ENCODE peak calls at places on chromosomes 3 and 15, in seven cellular contexts. One of them, this sample, is unnamed.
A peak's percentile ranks its signal among the peaks of the same experiment; 100 is the strongest.

GRCh38 chr3:31125413-31126020 is 231.1 kb upstream of the GADL1 start:
- DNase-seq in neuronal stem cell: peak; percentile 2
- DNase-seq in H9: no peak
- DNase-seq in trophoblast cell: no peak
- DNase-seq in IMR-90: no peak
- DNase-seq in mesenchymal stem cell: no peak
- DNase-seq in H1: no peak
- DNase-seq in this sample: peak; percentile 87

GRCh38 chr15:68431792-68432401 is at the start of gene ITGA11:
- DNase-seq in IMR-90: peak; percentile 34
- DNase-seq in neuronal stem cell: peak; percentile 52
- DNase-seq in H9: peak; percentile 83
- DNase-seq in mesenchymal stem cell: peak; percentile 78
- DNase-seq in H1: no peak
- DNase-seq in trophoblast cell: peak; percentile 22
- DNase-seq in this sample: peak; percentile 63

GRCh38 chr15:83081256-83082014 is 14.4 kb upstream of the BTBD1 start:
- DNase-seq in H1: no peak
- DNase-seq in IMR-90: no peak
- DNase-seq in trophoblast cell: no peak
- DNase-seq in H9: no peak
- DNase-seq in neuronal stem cell: no peak
- DNase-seq in mesenchymal stem cell: no peak
- DNase-seq in this sample: no peak

GRCh38 chr15:77595231-77595630 is 37.5 kb downstream of the LINGO1 start:
- DNase-seq in mesenchymal stem cell: no peak
- DNase-seq in IMR-90: no peak
- DNase-seq in H1: no peak
- DNase-seq in trophoblast cell: no peak
- DNase-seq in neuronal stem cell: no peak
- DNase-seq in H9: no peak
- DNase-seq in this sample: no peak

GRCh38 chr15:97248376-97248775 is 712.1 kb upstream of the ARRDC4 start:
- DNase-seq in H1: no peak
- DNase-seq in IMR-90: no peak
- DNase-seq in mesenchymal stem cell: no peak
- DNase-seq in neuronal stem cell: no peak
- DNase-seq in H9: no peak
- DNase-seq in trophoblast cell: no peak
- DNase-seq in this sample: peak; percentile 6

GRCh38 chr3:138950006-138950644 is 3.1 kb downstream of the FOXL2NB start:
- DNase-seq in H9: peak; percentile 62
- DNase-seq in H1: no peak
- DNase-seq in neuronal stem cell: no peak
- DNase-seq in trophoblast cell: peak; percentile 50
- DNase-seq in IMR-90: peak; percentile 28
- DNase-seq in mesenchymal stem cell: peak; percentile 36
- DNase-seq in this sample: peak; percentile 67

GRCh38 chr3:78979083-78979482 is 788.7 kb downstream of the ROBO1 start:
- DNase-seq in H9: no peak
- DNase-seq in H1: no peak
- DNase-seq in trophoblast cell: no peak
- DNase-seq in neuronal stem cell: peak; percentile 77
- DNase-seq in IMR-90: no peak
- DNase-seq in mesenchymal stem cell: no peak
- DNase-seq in this sample: peak; percentile 67

GRCh38 chr3:133293397-133294107 is 106.3 kb upstream of the BFSP2 start:
- DNase-seq in trophoblast cell: no peak
- DNase-seq in neuronal stem cell: no peak
- DNase-seq in H1: no peak
- DNase-seq in IMR-90: no peak
- DNase-seq in mesenchymal stem cell: no peak
- DNase-seq in H9: no peak
- DNase-seq in this sample: no peak

GRCh38 chr3:170809021-170809974 is 60.7 kb downstream of the RPL22L1 start:
- DNase-seq in IMR-90: peak; percentile 83
- DNase-seq in H9: peak; percentile 61
- DNase-seq in H1: no peak
- DNase-seq in neuronal stem cell: peak; percentile 32
- DNase-seq in trophoblast cell: peak; percentile 64
- DNase-seq in mesenchymal stem cell: peak; percentile 79
- DNase-seq in this sample: peak; percentile 93

GRCh38 chr15:58086479-58086878 is 21.0 kb upstream of the ALDH1A2 start:
- DNase-seq in trophoblast cell: no peak
- DNase-seq in IMR-90: peak; percentile 15
- DNase-seq in neuronal stem cell: no peak
- DNase-seq in H9: no peak
- DNase-seq in mesenchymal stem cell: no peak
- DNase-seq in H1: no peak
- DNase-seq in this sample: no peak

GRCh38 chr3:46693897-46694235 is 387 bp upstream of the ALS2CL start:
- DNase-seq in trophoblast cell: peak; percentile 41
- DNase-seq in IMR-90: no peak
- DNase-seq in mesenchymal stem cell: no peak
- DNase-seq in H1: no peak
- DNase-seq in neuronal stem cell: no peak
- DNase-seq in H9: no peak
- DNase-seq in this sample: no peak

GRCh38 chr3:183371672-183371968 is 56.8 kb downstream of the MCF2L2 start:
- DNase-seq in mesenchymal stem cell: peak; percentile 26
- DNase-seq in neuronal stem cell: no peak
- DNase-seq in H9: no peak
- DNase-seq in H1: no peak
- DNase-seq in trophoblast cell: no peak
- DNase-seq in IMR-90: no peak
- DNase-seq in this sample: no peak

GRCh38 chr3:184383033-184383740 is 3.3 kb downstream of the CHRD start:
- DNase-seq in mesenchymal stem cell: no peak
- DNase-seq in H9: no peak
- DNase-seq in IMR-90: no peak
- DNase-seq in trophoblast cell: no peak
- DNase-seq in neuronal stem cell: no peak
- DNase-seq in H1: no peak
- DNase-seq in this sample: no peak

GRCh38 chr3:138409171-138409570 is 25.2 kb upstream of the ESYT3 start:
- DNase-seq in neuronal stem cell: no peak
- DNase-seq in H9: peak; percentile 37
- DNase-seq in H1: no peak
- DNase-seq in IMR-90: peak; percentile 6
- DNase-seq in trophoblast cell: no peak
- DNase-seq in mesenchymal stem cell: no peak
- DNase-seq in this sample: no peak

GRCh38 chr3:50150863-50151686 is 4.0 kb upstream of the SEMA3F start:
- DNase-seq in trophoblast cell: no peak
- DNase-seq in IMR-90: no peak
- DNase-seq in mesenchymal stem cell: no peak
- DNase-seq in neuronal stem cell: no peak
- DNase-seq in H9: peak; percentile 79
- DNase-seq in H1: no peak
- DNase-seq in this sample: peak; percentile 82

GRCh38 chr3:97999103-97999502 is 26.9 kb upstream of the RIOX2 start:
- DNase-seq in mesenchymal stem cell: no peak
- DNase-seq in H1: no peak
- DNase-seq in neuronal stem cell: no peak
- DNase-seq in trophoblast cell: no peak
- DNase-seq in H9: no peak
- DNase-seq in IMR-90: no peak
- DNase-seq in this sample: no peak

GRCh38 chr15:79640206-79640605 is 208.1 kb downstream of the MINAR1 start:
- DNase-seq in H9: no peak
- DNase-seq in trophoblast cell: peak; percentile 21
- DNase-seq in mesenchymal stem cell: peak; percentile 63
- DNase-seq in IMR-90: peak; percentile 84
- DNase-seq in H1: no peak
- DNase-seq in neuronal stem cell: no peak
- DNase-seq in this sample: peak; percentile 70

GRCh38 chr15:25053000-25053815 is 98.4 kb downstream of the SNRPN start:
- DNase-seq in H9: peak; percentile 14
- DNase-seq in H1: no peak
- DNase-seq in mesenchymal stem cell: no peak
- DNase-seq in IMR-90: no peak
- DNase-seq in neuronal stem cell: no peak
- DNase-seq in trophoblast cell: no peak
- DNase-seq in this sample: no peak

GRCh38 chr3:17213102-17213501 is 328.3 kb downstream of the PLCL2 start:
- DNase-seq in H1: no peak
- DNase-seq in IMR-90: peak; percentile 65
- DNase-seq in mesenchymal stem cell: peak; percentile 22
- DNase-seq in trophoblast cell: peak; percentile 94
- DNase-seq in neuronal stem cell: no peak
- DNase-seq in H9: no peak
- DNase-seq in this sample: no peak

GRCh38 chr3:185712337-185712736 is 112.5 kb downstream of the IGF2BP2 start:
- DNase-seq in mesenchymal stem cell: no peak
- DNase-seq in neuronal stem cell: no peak
- DNase-seq in H9: no peak
- DNase-seq in IMR-90: peak; percentile 58
- DNase-seq in trophoblast cell: peak; percentile 6
- DNase-seq in H1: no peak
- DNase-seq in this sample: no peak

GRCh38 chr3:155741598-155741997 is 3.3 kb downstream of the PLCH1 start:
- DNase-seq in neuronal stem cell: no peak
- DNase-seq in H1: no peak
- DNase-seq in mesenchymal stem cell: no peak
- DNase-seq in trophoblast cell: peak; percentile 42
- DNase-seq in IMR-90: no peak
- DNase-seq in H9: no peak
- DNase-seq in this sample: no peak

GRCh38 chr3:184015381-184016019 is 2.2 kb downstream of the ABCC5 start:
- DNase-seq in IMR-90: peak; percentile 41
- DNase-seq in H1: no peak
- DNase-seq in trophoblast cell: no peak
- DNase-seq in mesenchymal stem cell: peak; percentile 57
- DNase-seq in H9: no peak
- DNase-seq in neuronal stem cell: no peak
- DNase-seq in this sample: no peak

GRCh38 chr3:147157629-147158028 is 248.7 kb downstream of the ZIC4 start:
- DNase-seq in neuronal stem cell: no peak
- DNase-seq in mesenchymal stem cell: no peak
- DNase-seq in H1: no peak
- DNase-seq in H9: no peak
- DNase-seq in IMR-90: no peak
- DNase-seq in trophoblast cell: no peak
- DNase-seq in this sample: no peak

GRCh38 chr3:126259411-126260391 is 79.3 kb upstream of the ALDH1L1 start:
- DNase-seq in neuronal stem cell: no peak
- DNase-seq in mesenchymal stem cell: no peak
- DNase-seq in trophoblast cell: peak; percentile 24
- DNase-seq in H1: no peak
- DNase-seq in IMR-90: peak; percentile 10
- DNase-seq in H9: peak; percentile 70
- DNase-seq in this sample: peak; percentile 71

GRCh38 chr3:16370872-16371740 is 106.1 kb downstream of the OXNAD1 start:
- DNase-seq in H9: no peak
- DNase-seq in mesenchymal stem cell: no peak
- DNase-seq in IMR-90: peak; percentile 90
- DNase-seq in neuronal stem cell: no peak
- DNase-seq in trophoblast cell: peak; percentile 61
- DNase-seq in H1: no peak
- DNase-seq in this sample: peak; percentile 26

GRCh38 chr3:184337315-184337714 is at the start of gene FAM131A:
- DNase-seq in trophoblast cell: no peak
- DNase-seq in neuronal stem cell: no peak
- DNase-seq in H9: no peak
- DNase-seq in H1: no peak
- DNase-seq in mesenchymal stem cell: no peak
- DNase-seq in IMR-90: peak; percentile 28
- DNase-seq in this sample: no peak

GRCh38 chr3:2879587-2879986 is 230.6 kb downstream of the IL5RA start:
- DNase-seq in mesenchymal stem cell: no peak
- DNase-seq in neuronal stem cell: no peak
- DNase-seq in IMR-90: no peak
- DNase-seq in trophoblast cell: no peak
- DNase-seq in H9: no peak
- DNase-seq in H1: no peak
- DNase-seq in this sample: no peak

GRCh38 chr3:116394365-116394764 is 50.9 kb downstream of the LSAMP start:
- DNase-seq in IMR-90: no peak
- DNase-seq in neuronal stem cell: no peak
- DNase-seq in H9: no peak
- DNase-seq in mesenchymal stem cell: no peak
- DNase-seq in H1: no peak
- DNase-seq in trophoblast cell: no peak
- DNase-seq in this sample: no peak

GRCh38 chr3:178684881-178685590 is 148.8 kb downstream of the KCNMB2 start:
- DNase-seq in neuronal stem cell: peak; percentile 45
- DNase-seq in H1: no peak
- DNase-seq in trophoblast cell: peak; percentile 29
- DNase-seq in IMR-90: no peak
- DNase-seq in H9: peak; percentile 33
- DNase-seq in mesenchymal stem cell: no peak
- DNase-seq in this sample: peak; percentile 71

GRCh38 chr3:125054436-125055164 is 1.2 kb downstream of the HEG1 start:
- DNase-seq in H9: no peak
- DNase-seq in mesenchymal stem cell: peak; percentile 89
- DNase-seq in IMR-90: peak; percentile 68
- DNase-seq in H1: no peak
- DNase-seq in neuronal stem cell: no peak
- DNase-seq in trophoblast cell: peak; percentile 81
- DNase-seq in this sample: no peak
- H2AK5ac ChIP-seq in H9: no peak overlapping the region
- H2AK5ac ChIP-seq in mesenchymal stem cell: no peak overlapping the region
- H2AK5ac ChIP-seq in IMR-90: peak overlapping the region; percentile 51
- H2AK5ac ChIP-seq in H1: no peak overlapping the region
- H2AK5ac ChIP-seq in neuronal stem cell: no peak overlapping the region
- H2AK5ac ChIP-seq in trophoblast cell: no peak overlapping the region
- H2AK5ac ChIP-seq in this sample: peak overlapping the region; percentile 50

GRCh38 chr15:33540174-33540573 is 229.4 kb downstream of the RYR3 start:
- DNase-seq in H9: no peak
- DNase-seq in IMR-90: no peak
- DNase-seq in mesenchymal stem cell: no peak
- DNase-seq in trophoblast cell: no peak
- DNase-seq in neuronal stem cell: no peak
- DNase-seq in H1: no peak
- DNase-seq in this sample: no peak
- H2AK5ac ChIP-seq in H9: no peak overlapping the region
- H2AK5ac ChIP-seq in IMR-90: no peak overlapping the region
- H2AK5ac ChIP-seq in mesenchymal stem cell: no peak overlapping the region
- H2AK5ac ChIP-seq in trophoblast cell: no peak overlapping the region
- H2AK5ac ChIP-seq in neuronal stem cell: no peak overlapping the region
- H2AK5ac ChIP-seq in H1: no peak overlapping the region
- H2AK5ac ChIP-seq in this sample: no peak overlapping the region

DNA sequence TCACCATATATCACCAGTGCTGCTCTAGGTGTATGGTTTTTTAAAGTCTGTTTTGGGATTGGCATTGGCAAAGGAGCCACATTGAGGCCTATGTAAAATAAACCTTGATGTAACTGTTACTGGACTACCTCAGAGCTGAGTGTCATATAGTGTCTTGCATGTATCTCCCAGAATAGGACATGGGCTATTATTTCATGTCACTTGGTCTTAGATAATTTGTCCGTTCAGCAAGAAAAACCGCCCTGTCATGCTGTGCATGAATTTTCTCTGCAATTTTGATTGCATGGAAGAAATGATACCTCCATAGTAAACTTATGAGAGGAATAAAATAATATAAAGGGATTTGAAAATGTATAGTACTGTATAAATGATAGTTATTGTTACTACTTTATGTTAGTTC is 59.6 kb downstream of the RNF13 start:
- DNase-seq in mesenchymal stem cell: no peak
- DNase-seq in H1: no peak
- DNase-seq in neuronal stem cell: no peak
- DNase-seq in IMR-90: no peak
- DNase-seq in trophoblast cell: no peak
- DNase-seq in H9: no peak
- DNase-seq in this sample: no peak
- H2AK5ac ChIP-seq in mesenchymal stem cell: no peak overlapping the region
- H2AK5ac ChIP-seq in H1: no peak overlapping the region
- H2AK5ac ChIP-seq in neuronal stem cell: no peak overlapping the region
- H2AK5ac ChIP-seq in IMR-90: no peak overlapping the region
- H2AK5ac ChIP-seq in trophoblast cell: no peak overlapping the region
- H2AK5ac ChIP-seq in H9: no peak overlapping the region
- H2AK5ac ChIP-seq in this sample: no peak overlapping the region

GRCh38 chr3:69385723-69386483 is at the start of gene FRMD4B:
- DNase-seq in trophoblast cell: peak; percentile 43
- DNase-seq in mesenchymal stem cell: peak; percentile 22
- DNase-seq in neuronal stem cell: no peak
- DNase-seq in H9: peak; percentile 50
- DNase-seq in H1: no peak
- DNase-seq in IMR-90: no peak
- DNase-seq in this sample: peak; percentile 49
- H2AK5ac ChIP-seq in trophoblast cell: no peak within 1 kb of the TSS
- H2AK5ac ChIP-seq in mesenchymal stem cell: no peak within 1 kb of the TSS
- H2AK5ac ChIP-seq in neuronal stem cell: no peak within 1 kb of the TSS
- H2AK5ac ChIP-seq in H9: no peak within 1 kb of the TSS
- H2AK5ac ChIP-seq in H1: no peak within 1 kb of the TSS
- H2AK5ac ChIP-seq in IMR-90: no peak within 1 kb of the TSS
- H2AK5ac ChIP-seq in this sample: no peak within 1 kb of the TSS